ENCODE peak calls at places on chromosome X, in six cellular contexts. Q, X, S, T, A and E are unnamed samples.

GRCh38 chrX:102155806-102156179 is at the start of gene BEX5:
- DNase-seq in Q (peak), X (peak), S (peak), T (peak), A (peak), E (no peak)

GRCh38 chrX:150364347-150365050 is 1.4 kb downstream of the MAMLD1 start:
- DNase-seq in Q (no peak), X (no peak), S (peak), T (no peak), A (no peak), E (peak)

GRCh38 chrX:110146521-110146920 is 143.6 kb downstream of the TMEM164 start:
- DNase-seq in Q (peak), X (no peak), S (peak), T (no peak), A (peak), E (peak)

GRCh38 chrX:27391601-27392000 is 71.5 kb downstream of the PPP4R3C start:
- DNase-seq in Q (no peak), X (no peak), S (no peak), T (no peak), A (no peak), E (no peak)

GRCh38 chrX:67426946-67427345 is 116.9 kb upstream of the AR start:
- DNase-seq in Q (no peak), X (no peak), S (no peak), T (no peak), A (no peak), E (no peak)

GRCh38 chrX:39335447-39336235 is 534.4 kb downstream of the MID1IP1 start:
- DNase-seq in Q (no peak), X (no peak), S (no peak), T (no peak), A (no peak), E (no peak)

GRCh38 chrX:2638279-2638678 is 52.8 kb upstream of the CD99 start:
- DNase-seq in Q (no peak), X (no peak), S (no peak), T (no peak), A (no peak), E (no peak)

GRCh38 chrX:71216446-71216845 is 6.6 kb upstream of the GJB1 start:
- DNase-seq in Q (no peak), X (no peak), S (no peak), T (no peak), A (no peak), E (peak)

GRCh38 chrX:40005290-40006011 is 92.3 kb downstream of the BCOR start:
- DNase-seq in Q (no peak), X (no peak), S (no peak), T (no peak), A (no peak), E (no peak)

GRCh38 chrX:68354869-68355628 is 78.2 kb downstream of the OPHN1 start:
- DNase-seq in Q (no peak), X (no peak), S (no peak), T (no peak), A (no peak), E (no peak)

GRCh38 chrX:102723456-102723855 is 2.9 kb downstream of the GPRASP3 start:
- DNase-seq in Q (no peak), X (no peak), S (no peak), T (no peak), A (no peak), E (no peak)

GRCh38 chrX:134670241-134670811 is 12.1 kb upstream of the PLAC1 start:
- DNase-seq in Q (no peak), X (no peak), S (no peak), T (no peak), A (no peak), E (peak)

GRCh38 chrX:151359931-151360871 is 36.8 kb upstream of the VMA21 start:
- DNase-seq in Q (peak), X (no peak), S (peak), T (no peak), A (no peak), E (peak)

GRCh38 chrX:1593286-1594271 is 2.2 kb downstream of the AKAP17A start:
- DNase-seq in Q (no peak), X (no peak), S (no peak), T (no peak), A (no peak), E (no peak)

GRCh38 chrX:153971124-153971631 is 440 bp downstream of the HCFC1 start:
- DNase-seq in Q (peak), X (peak), S (peak), T (peak), A (peak), E (peak)

GRCh38 chrX:15465896-15466651 is 27.1 kb downstream of the PIR start:
- DNase-seq in Q (no peak), X (no peak), S (peak), T (no peak), A (no peak), E (peak)

GRCh38 chrX:154321624-154322023 is 26.0 kb downstream of the TKTL1 start:
- DNase-seq in Q (no peak), X (no peak), S (no peak), T (no peak), A (no peak), E (no peak)

GRCh38 chrX:13078739-13079444 is 34.5 kb upstream of the FAM9C start:
- DNase-seq in Q (no peak), X (no peak), S (no peak), T (no peak), A (peak), E (peak)

GRCh38 chrX:38375888-38376287 is 23.5 kb downstream of the OTC start:
- DNase-seq in Q (no peak), X (no peak), S (peak), T (no peak), A (no peak), E (peak)

GRCh38 chrX:14013074-14013473 is 16.6 kb downstream of the GEMIN8 start:
- DNase-seq in Q (no peak), X (no peak), S (no peak), T (no peak), A (no peak), E (no peak)

GRCh38 chrX:54397113-54397512 is 39.3 kb upstream of the WNK3 start:
- DNase-seq in Q (no peak), X (no peak), S (no peak), T (no peak), A (no peak), E (no peak)

GRCh38 chrX:47649781-47650163 is 591 bp downstream of the ELK1 start:
- DNase-seq in Q (no peak), X (no peak), S (no peak), T (no peak), A (no peak), E (no peak)

GRCh38 chrX:130637591-130637990 is 235.8 kb downstream of the RBMX2 start:
- DNase-seq in Q (no peak), X (no peak), S (no peak), T (no peak), A (no peak), E (peak)

GRCh38 chrX:71163010-71163409 is 18.4 kb downstream of the NLGN3 start:
- DNase-seq in Q (no peak), X (no peak), S (no peak), T (no peak), A (no peak), E (no peak)

GRCh38 chrX:9312922-9313867 is 151.7 kb upstream of the TBL1X start:
- DNase-seq in Q (peak), X (peak), S (peak), T (no peak), A (peak), E (peak)

GRCh38 chrX:37644381-37645305 is 40.9 kb upstream of the XK start:
- DNase-seq in Q (no peak), X (no peak), S (no peak), T (no peak), A (no peak), E (no peak)

GRCh38 chrX:80098038-80098437 is 83.5 kb downstream of the TBX22 start:
- DNase-seq in Q (no peak), X (no peak), S (no peak), T (no peak), A (no peak), E (no peak)

GRCh38 chrX:25156323-25156722 is 140.6 kb upstream of the ARX start:
- DNase-seq in Q (no peak), X (no peak), S (no peak), T (no peak), A (no peak), E (no peak)

GRCh38 chrX:154328646-154329045 is 33.1 kb downstream of the TKTL1 start:
- DNase-seq in Q (no peak), X (no peak), S (no peak), T (no peak), A (no peak), E (no peak)

GRCh38 chrX:47145408-47146120 is 543 bp downstream of the RBM10 start:
- DNase-seq in Q (no peak), X (no peak), S (no peak), T (no peak), A (no peak), E (peak)

GRCh38 chrX:2689773-2690666 is 1.1 kb upstream of the CD99 start:
- DNase-seq in Q (no peak), X (no peak), S (no peak), T (no peak), A (no peak), E (peak)

GRCh38 chrX:134377537-134377936 is 82.4 kb upstream of the HPRT1 start:
- DNase-seq in Q (no peak), X (peak), S (no peak), T (no peak), A (no peak), E (peak)

GRCh38 chrX:9467181-9467580 is 2.3 kb downstream of the TBL1X start:
- DNase-seq in Q (no peak), X (no peak), S (no peak), T (no peak), A (no peak), E (no peak)

GRCh38 chrX:124736553-124737240 is 390.3 kb downstream of the SH2D1A start:
- DNase-seq in Q (peak), X (no peak), S (peak), T (no peak), A (no peak), E (no peak)

GRCh38 chrX:6852869-6853268 is 294.6 kb upstream of the STS start:
- DNase-seq in Q (no peak), X (no peak), S (no peak), T (no peak), A (no peak), E (no peak)

GRCh38 chrX:118116308-118117068 is at the start of gene KLHL13:
- DNase-seq in Q (no peak), X (no peak), S (peak), T (no peak), A (peak), E (peak)

GRCh38 chrX:95383778-95384177 is 1300.9 kb upstream of the DIAPH2 start:
- DNase-seq in Q (no peak), X (no peak), S (no peak), T (no peak), A (no peak), E (no peak)

GRCh38 chrX:107712231-107713204 is 63.1 kb downstream of the TSC22D3 start:
- DNase-seq in Q (peak), X (no peak), S (no peak), T (no peak), A (peak), E (no peak)